ENCODE peak calls at places on chromosomes 11 and 22, in five cellular contexts. K, R, C, J and A are unnamed samples.

GRCh38 chr11:34274712-34275398 is 83.0 kb downstream of the ABTB2 start:
- DNase-seq in K (peak), R (peak), C (peak), J (peak), A (peak)

GRCh38 chr22:30397656-30398635 is 1.1 kb downstream of the SEC14L2 start:
- DNase-seq in K (peak), R (no peak), C (no peak), J (no peak), A (no peak)

GRCh38 chr11:11416917-11417316 is 63.9 kb upstream of the CSNK2A3 start:
- DNase-seq in K (peak), R (no peak), C (no peak), J (peak), A (no peak)

GRCh38 chr11:17543041-17543440 is 1.2 kb downstream of the USH1C start:
- DNase-seq in K (no peak), R (no peak), C (no peak), J (no peak), A (no peak)

GRCh38 chr11:66116576-66117361 is 46.7 kb downstream of the PACS1 start:
- DNase-seq in K (no peak), R (no peak), C (no peak), J (no peak), A (no peak)

GRCh38 chr11:71446942-71447688 is 1.1 kb downstream of the DHCR7 start:
- DNase-seq in K (peak), R (no peak), C (no peak), J (peak), A (no peak)

GRCh38 chr11:108224908-108225786 is 2.3 kb downstream of the ATM start:
- DNase-seq in K (no peak), R (no peak), C (no peak), J (no peak), A (no peak)

GRCh38 chr22:41762980-41763779 is 37.3 kb upstream of the CCDC134 start:
- DNase-seq in K (peak), R (no peak), C (no peak), J (peak), A (no peak)

GRCh38 chr22:28955817-28956216 is 72.4 kb downstream of the ZNRF3 start:
- DNase-seq in K (no peak), R (no peak), C (no peak), J (no peak), A (no peak)

GRCh38 chr11:65355013-65355775 is 643 bp downstream of the TIGD3 start:
- DNase-seq in K (no peak), R (no peak), C (no peak), J (no peak), A (no peak)

GRCh38 chr11:70364745-70365535 is 33.4 kb upstream of the CTTN start:
- DNase-seq in K (no peak), R (no peak), C (no peak), J (peak), A (no peak)

GRCh38 chr11:133011604-133012003 is 520.7 kb downstream of the OPCML start:
- DNase-seq in K (no peak), R (no peak), C (no peak), J (no peak), A (no peak)

GRCh38 chr11:48116437-48116836 is 100.2 kb upstream of the OR4B1 start:
- DNase-seq in K (peak), R (no peak), C (no peak), J (no peak), A (no peak)

GRCh38 chr11:92453055-92453454 is 228.4 kb downstream of the FAT3 start:
- DNase-seq in K (peak), R (peak), C (no peak), J (peak), A (no peak)

GRCh38 chr22:20979243-20979809 is 2.8 kb upstream of the LZTR1 start:
- DNase-seq in K (peak), R (no peak), C (peak), J (peak), A (no peak)

GRCh38 chr11:61828629-61829407 is 718 bp downstream of the FADS2 start:
- DNase-seq in K (peak), R (no peak), C (peak), J (peak), A (no peak)

GRCh38 chr11:34501500-34501899 is 12.1 kb downstream of the ELF5 start:
- DNase-seq in K (peak), R (peak), C (no peak), J (peak), A (no peak)

GRCh38 chr11:132126973-132127900 is 756.8 kb downstream of the NTM start:
- DNase-seq in K (peak), R (peak), C (no peak), J (peak), A (peak)

GRCh38 chr11:45104790-45105084 is 41.7 kb upstream of the PRDM11 start:
- DNase-seq in K (no peak), R (no peak), C (no peak), J (no peak), A (no peak)

GRCh38 chr11:45100338-45100737 is 46.1 kb upstream of the PRDM11 start:
- DNase-seq in K (peak), R (no peak), C (no peak), J (peak), A (no peak)

GRCh38 chr11:45104006-45104789 is 42.2 kb upstream of the PRDM11 start:
- DNase-seq in K (no peak), R (no peak), C (no peak), J (no peak), A (no peak)

GRCh38 chr11:45102810-45103621 is 43.4 kb upstream of the PRDM11 start:
- DNase-seq in K (peak), R (no peak), C (peak), J (peak), A (no peak)

DNA sequence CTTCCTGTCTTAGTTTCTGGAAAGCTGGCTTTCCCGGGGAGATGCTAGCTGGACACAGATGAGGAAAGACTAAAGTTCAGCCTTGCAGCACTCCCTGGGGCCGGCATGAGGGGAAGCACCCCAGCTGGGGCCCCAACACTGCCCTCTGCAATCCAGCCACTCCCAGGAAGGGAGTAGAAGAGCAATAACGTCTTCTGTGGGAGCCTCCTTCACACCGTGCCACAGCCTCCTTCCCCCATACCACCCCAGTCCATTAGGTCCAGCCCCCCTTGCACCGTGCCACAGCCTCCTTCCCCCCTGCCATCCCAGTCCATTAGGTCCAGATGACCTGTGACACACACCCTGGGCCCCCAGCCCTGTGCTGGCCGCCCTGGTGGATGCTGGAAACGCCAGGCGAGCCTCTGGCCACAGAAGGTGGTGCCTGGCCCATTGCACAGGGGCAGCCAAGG is 44.1 kb upstream of the PRDM11 start:
- DNase-seq in K (no peak), R (no peak), C (no peak), J (no peak), A (no peak)
- TF ChIP-seq CTCF in K (no peak), R (no peak), C (no peak), J (no peak), A (no peak)

GRCh38 chr11:32069361-32070058 is 21.4 kb upstream of the RCN1 start:
- DNase-seq in K (peak), R (no peak), C (no peak), J (no peak), A (no peak)
- H3K4me3 ChIP-seq in K (no peak), R (no peak), C (no peak), J (no peak), A (no peak)

GRCh38 chr11:520428-521178 is 13.6 kb upstream of the RNH1 start:
- DNase-seq in K (no peak), R (no peak), C (no peak), J (no peak), A (no peak)
- TF ChIP-seq CTCF in K (no peak), R (no peak), C (no peak), J (peak), A (no peak)

GRCh38 chr11:63837719-63838118 is 1.2 kb upstream of the MARK2 start:
- DNase-seq in K (no peak), R (no peak), C (no peak), J (no peak), A (no peak)
- H3K4me3 ChIP-seq in K (no peak), R (no peak), C (no peak), J (no peak), A (no peak)

DNA sequence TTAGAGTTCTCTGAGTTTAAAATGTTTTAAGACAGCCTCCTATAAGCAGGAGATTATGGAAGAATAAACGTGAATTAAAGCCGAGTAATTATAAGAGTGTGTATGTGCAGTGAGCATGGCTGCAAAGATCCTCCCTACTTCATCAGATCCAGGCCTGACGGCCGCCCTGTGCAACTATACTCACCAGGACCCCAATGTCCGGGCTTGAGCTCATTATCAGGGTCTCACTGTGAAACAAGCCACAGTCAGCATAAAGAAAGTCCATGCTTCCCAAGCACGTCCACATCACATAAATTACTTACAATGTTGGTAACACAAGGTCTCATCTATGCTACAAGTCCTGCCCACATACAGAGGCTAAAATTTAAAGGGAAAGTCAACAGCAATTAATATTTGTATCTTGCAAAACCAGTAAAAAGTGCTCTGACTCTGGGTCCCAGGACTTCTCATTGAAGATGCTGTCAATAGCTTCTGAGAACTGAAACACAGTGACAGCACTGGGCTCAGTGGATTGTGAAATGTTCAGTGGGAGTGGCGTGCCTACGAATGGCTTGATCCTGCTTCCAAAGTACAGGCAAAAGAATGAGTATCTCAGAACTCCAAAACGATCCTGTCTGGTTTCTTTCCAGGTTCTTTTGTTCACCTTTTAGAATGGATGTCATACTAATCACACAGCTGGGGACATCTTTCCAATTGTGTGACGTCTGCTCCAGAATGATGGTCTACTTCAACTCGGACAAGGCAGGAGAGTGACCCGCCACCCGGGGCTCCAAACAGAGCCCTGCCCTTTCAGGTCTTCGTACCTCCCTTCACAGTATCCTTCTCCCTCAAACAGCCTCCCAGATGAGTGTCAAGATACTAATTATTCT is 72.1 kb upstream of the ARFGAP3 start:
- DNase-seq in K (peak), R (no peak), C (peak), J (no peak), A (no peak)
- TF ChIP-seq CTCF in K (no peak), R (no peak), C (no peak), J (no peak), A (no peak)

GRCh38 chr11:119377112-119377901 is 4.2 kb downstream of the USP2 start:
- DNase-seq in K (peak), R (no peak), C (no peak), J (no peak), A (no peak)
- H3K4me3 ChIP-seq in K (no peak), R (no peak), C (no peak), J (no peak), A (no peak)